ENCODE peak calls at places on chromosomes 16 and 17, in ten cellular contexts. M is amniotic epithelial cell; C is nucleus accumbens; K is DMS 273 treated with DMSO at 0.1 percent for 48 hours; D is NCI-H1092; A is tibial artery; I is GM13976; U is CD4-positive, alpha-beta T cell; O is CD8-positive, alpha-beta T cell; E is T-helper 2 cell. F is an unnamed sample.

GRCh38 chr16:62363451-62363850 is 327.2 kb upstream of the CDH8 start:
- DNase-seq in O (no peak), D (no peak), K (peak), C (no peak), E (no peak), I (no peak), A (no peak), U (no peak), M (no peak), F (no peak)

GRCh38 chr17:56289321-56289720 is 136.0 kb downstream of the ANKFN1 start:
- DNase-seq in I (no peak), C (no peak), M (no peak), O (no peak), A (no peak), E (no peak), U (no peak), K (no peak), D (no peak), F (no peak)

GRCh38 chr16:27742333-27742732 is 192.4 kb downstream of the KATNIP start:
- DNase-seq in A (no peak), K (no peak), M (no peak), C (no peak), I (no peak), E (no peak), U (no peak), D (no peak), O (no peak), F (no peak)

GRCh38 chr16:66267287-66268137 is 99.0 kb upstream of the CDH5 start:
- DNase-seq in D (no peak), A (no peak), C (no peak), M (no peak), I (no peak), K (no peak), O (no peak), E (no peak), U (no peak), F (no peak)

GRCh38 chr17:13346081-13346533 is 255.6 kb downstream of the HS3ST3A1 start:
- DNase-seq in O (no peak), C (no peak), I (no peak), U (no peak), D (no peak), M (peak), K (no peak), A (no peak), E (no peak), F (no peak)

GRCh38 chr17:82375359-82376041 is 3.9 kb downstream of the UTS2R start:
- DNase-seq in D (no peak), A (no peak), O (no peak), I (no peak), K (no peak), U (no peak), E (no peak), C (no peak), M (no peak), F (no peak)

GRCh38 chr17:2017274-2017941 is 7.7 kb downstream of the RTN4RL1 start:
- DNase-seq in C (no peak), K (no peak), I (no peak), E (no peak), A (no peak), U (no peak), O (no peak), M (no peak), D (no peak), F (peak)

GRCh38 chr17:8851600-8851999 is 15.9 kb downstream of the PIK3R6 start:
- DNase-seq in I (no peak), E (no peak), C (no peak), O (no peak), U (no peak), A (no peak), D (no peak), M (no peak), K (no peak), F (no peak)

GRCh38 chr17:1532836-1533602 is 16.6 kb upstream of the INPP5K start:
- DNase-seq in A (no peak), I (peak), C (no peak), U (peak), E (no peak), O (peak), K (no peak), D (no peak), M (no peak), F (peak)

GRCh38 chr16:49849037-49849436 is 6.9 kb downstream of the ZNF423 start:
- DNase-seq in A (no peak), K (no peak), C (no peak), O (no peak), M (no peak), D (no peak), E (no peak), U (no peak), I (no peak), F (no peak)

GRCh38 chr16:116015-116414 is 22.5 kb downstream of the NPRL3 start:
- DNase-seq in M (no peak), A (no peak), O (no peak), C (no peak), D (no peak), U (no peak), I (no peak), K (no peak), E (no peak), F (no peak)

GRCh38 chr16:4142268-4142667 is 26.0 kb upstream of the ADCY9 start:
- DNase-seq in I (peak), M (no peak), O (peak), A (no peak), C (no peak), U (peak), K (no peak), E (no peak), D (no peak), F (no peak)

GRCh38 chr17:17305282-17305801 is 2.2 kb downstream of the NT5M start:
- DNase-seq in E (no peak), A (peak), K (peak), D (no peak), M (no peak), O (peak), C (no peak), U (peak), I (peak), F (peak)

GRCh38 chr16:58110590-58111330 is 18.4 kb downstream of the CFAP20 start:
- DNase-seq in C (no peak), U (no peak), M (peak), I (no peak), A (no peak), D (no peak), O (no peak), E (no peak), K (no peak), F (no peak)

GRCh38 chr17:40350410-40351184 is 13.9 kb downstream of the GJD3 start:
- DNase-seq in U (no peak), I (no peak), K (no peak), A (no peak), O (no peak), D (peak), C (no peak), E (no peak), M (peak), F (peak)

GRCh38 chr16:65494609-65495008 is 372.7 kb upstream of the CDH11 start:
- DNase-seq in I (no peak), U (no peak), M (no peak), A (no peak), O (no peak), C (no peak), K (no peak), D (no peak), E (no peak), F (no peak)

GRCh38 chr17:82345151-82345976 is 11.8 kb upstream of the SECTM1 start:
- DNase-seq in D (no peak), I (no peak), A (no peak), C (no peak), M (no peak), U (no peak), E (no peak), K (no peak), O (no peak), F (no peak)

GRCh38 chr17:63549289-63549945 is 860 bp upstream of the DCAF7 start:
- DNase-seq in I (no peak), O (no peak), U (no peak), M (no peak), E (no peak), C (no peak), A (no peak), D (no peak), K (no peak), F (peak)

GRCh38 chr17:51647873-51648272 is 387.5 kb downstream of the UTP18 start:
- DNase-seq in U (no peak), O (no peak), C (no peak), E (no peak), M (no peak), I (no peak), D (no peak), K (no peak), A (no peak), F (no peak)

GRCh38 chr17:37284198-37284597 is 91.6 kb upstream of the C17orf78 start:
- DNase-seq in D (no peak), O (no peak), U (no peak), K (no peak), I (no peak), E (no peak), C (no peak), A (no peak), M (no peak), F (no peak)

GRCh38 chr17:32152130-32152529 is 9.8 kb downstream of the RHOT1 start:
- DNase-seq in A (no peak), E (no peak), D (no peak), K (no peak), M (peak), C (no peak), O (no peak), U (no peak), I (no peak), F (no peak)

GRCh38 chr16:9481749-9482148 is 390.3 kb downstream of the HAPSTR1 start:
- DNase-seq in D (no peak), E (no peak), C (no peak), A (no peak), I (no peak), U (no peak), K (no peak), M (no peak), O (no peak), F (no peak)

GRCh38 chr17:40243756-40244155 is 24.7 kb downstream of the WIPF2 start:
- DNase-seq in I (no peak), M (no peak), U (no peak), D (no peak), O (no peak), A (no peak), C (no peak), K (no peak), E (no peak), F (no peak)

GRCh38 chr16:86490859-86491642 is 19.3 kb upstream of the FOXF1 start:
- DNase-seq in K (no peak), A (no peak), O (no peak), C (no peak), M (peak), D (no peak), U (no peak), I (no peak), E (no peak), F (no peak)

GRCh38 chr16:1188781-1189189 is 35.9 kb downstream of the CACNA1H start:
- DNase-seq in I (peak), E (peak), M (no peak), U (peak), O (peak), K (no peak), C (no peak), A (no peak), D (no peak), F (no peak)

GRCh38 chr16:49932943-49933342 is 77.0 kb upstream of the ZNF423 start:
- DNase-seq in I (no peak), C (no peak), E (no peak), A (no peak), O (no peak), D (no peak), M (no peak), U (no peak), K (peak), F (peak)

GRCh38 chr16:27408012-27408601 is 6.1 kb downstream of the IL21R start:
- DNase-seq in D (no peak), M (peak), A (no peak), I (no peak), U (no peak), K (no peak), O (no peak), E (no peak), C (no peak), F (no peak)

GRCh38 chr16:15970202-15970601 is 20.8 kb downstream of the ABCC1 start:
- DNase-seq in O (no peak), D (no peak), U (no peak), C (no peak), E (no peak), M (peak), K (no peak), I (no peak), A (no peak), F (no peak)

GRCh38 chr17:57735707-57736106 is 9.4 kb downstream of the CCDC182 start:
- DNase-seq in C (no peak), O (no peak), K (no peak), U (no peak), E (no peak), D (no peak), A (no peak), M (no peak), I (no peak), F (peak)

GRCh38 chr16:75256059-75256870 is 4.8 kb upstream of the BCAR1 start:
- DNase-seq in U (no peak), O (no peak), K (no peak), E (no peak), M (no peak), A (peak), C (no peak), D (no peak), I (no peak), F (no peak)

GRCh38 chr16:11609474-11610120 is 22.9 kb upstream of the LITAF start:
- DNase-seq in U (no peak), I (no peak), A (no peak), O (no peak), E (no peak), C (no peak), M (no peak), K (peak), D (no peak), F (peak)

GRCh38 chr16:78122774-78123315 is 23.4 kb downstream of the WWOX start:
- DNase-seq in A (no peak), M (peak), I (peak), D (peak), C (no peak), E (no peak), K (peak), U (no peak), O (no peak), F (peak)

GRCh38 chr17:49063652-49064051 is 66.5 kb downstream of the IGF2BP1 start:
- DNase-seq in D (no peak), E (no peak), M (no peak), A (no peak), I (no peak), C (peak), O (no peak), K (no peak), U (no peak), F (no peak)

GRCh38 chr17:61106354-61106753 is 293.3 kb upstream of the TBX2 start:
- DNase-seq in E (no peak), A (no peak), U (no peak), K (no peak), I (no peak), O (no peak), M (no peak), D (no peak), C (no peak), F (no peak)

GRCh38 chr16:55487048-55487803 is 8.2 kb downstream of the MMP2 start:
- DNase-seq in K (no peak), A (peak), E (no peak), I (no peak), M (peak), O (no peak), U (no peak), D (no peak), C (no peak), F (no peak)

GRCh38 chr17:72702136-72702735 is 390.3 kb downstream of the SLC39A11 start:
- DNase-seq in U (no peak), D (no peak), C (no peak), O (no peak), A (no peak), M (peak), E (no peak), K (peak), I (no peak), F (no peak)

GRCh38 chr16:85491798-85492616 is 121.1 kb upstream of the GSE1 start:
- DNase-seq in U (no peak), I (no peak), M (no peak), O (no peak), D (no peak), E (no peak), K (no peak), A (peak), C (peak), F (no peak)

F was measured in NCI-H1694 treated with DMSO at 0.1 percent for 48 hours.